ENCODE peak calls at places on chromosomes 7 and 10, in eight cellular contexts. W is ovary; P is body of pancreas; Q is CD8-positive, alpha-beta T cell; O is dorsolateral prefrontal cortex; M is HL-60; J is IMR-90; B is tibial nerve. D is an unnamed sample.

GRCh38 chr10:132452651-132453469 is 55.9 kb downstream of the PWWP2B start:
- DNase-seq in W (peak), P (peak), Q (peak), O (no peak), M (peak), J (peak), B (peak), D (peak)

GRCh38 chr7:127587663-127588018 is 570 bp upstream of the ARF5 start:
- DNase-seq in W (peak), P (peak), Q (no peak), O (no peak), M (no peak), J (no peak), B (no peak), D (no peak)

GRCh38 chr7:151139071-151139521 is 28.4 kb downstream of the GBX1 start:
- DNase-seq in W (no peak), P (no peak), Q (no peak), O (peak), M (no peak), J (no peak), B (no peak), D (no peak)

GRCh38 chr10:44067432-44067831 is 317.5 kb downstream of the CXCL12 start:
- DNase-seq in W (no peak), P (no peak), Q (no peak), O (no peak), M (no peak), J (no peak), B (no peak), D (no peak)

GRCh38 chr10:93600861-93601773 is at the start of gene RBP4:
- DNase-seq in W (peak), P (peak), Q (no peak), O (no peak), M (no peak), J (peak), B (no peak), D (peak)

GRCh38 chr7:77428777-77429231 is 12.7 kb upstream of the GSAP start:
- DNase-seq in W (no peak), P (peak), Q (peak), O (no peak), M (peak), J (no peak), B (no peak), D (no peak)

GRCh38 chr7:54394877-54395276 is 147.3 kb upstream of the VSTM2A start:
- DNase-seq in W (no peak), P (no peak), Q (no peak), O (no peak), M (no peak), J (no peak), B (no peak), D (no peak)

GRCh38 chr7:128863433-128863989 is 855 bp downstream of the ATP6V1F start:
- DNase-seq in W (no peak), P (peak), Q (no peak), O (no peak), M (peak), J (peak), B (no peak), D (peak)

GRCh38 chr10:48309711-48310226 is 3.3 kb downstream of the MAPK8 start:
- DNase-seq in W (no peak), P (no peak), Q (no peak), O (no peak), M (no peak), J (peak), B (no peak), D (peak)

GRCh38 chr10:90862908-90863514 is 5.2 kb upstream of the HTR7 start:
- DNase-seq in W (no peak), P (no peak), Q (no peak), O (no peak), M (no peak), J (peak), B (no peak), D (peak)

GRCh38 chr10:79995979-79996629 is 47.2 kb upstream of the SFTPD start:
- DNase-seq in W (no peak), P (peak), Q (no peak), O (no peak), M (no peak), J (no peak), B (no peak), D (no peak)

GRCh38 chr10:69358148-69358795 is 58.4 kb downstream of the TACR2 start:
- DNase-seq in W (no peak), P (no peak), Q (no peak), O (no peak), M (no peak), J (no peak), B (no peak), D (no peak)

GRCh38 chr7:105677803-105678583 is 96.7 kb upstream of the EFCAB10 start:
- DNase-seq in W (no peak), P (peak), Q (peak), O (no peak), M (peak), J (no peak), B (no peak), D (no peak)

GRCh38 chr10:78000956-78001472 is 28.3 kb downstream of the POLR3A start:
- DNase-seq in W (no peak), P (no peak), Q (no peak), O (no peak), M (no peak), J (no peak), B (no peak), D (no peak)

GRCh38 chr7:2399848-2400587 is 3.4 kb upstream of the CHST12 start:
- DNase-seq in W (peak), P (peak), Q (no peak), O (no peak), M (peak), J (peak), B (peak), D (peak)

GRCh38 chr7:107969856-107970255 is 33.1 kb downstream of the LAMB1 start:
- DNase-seq in W (no peak), P (no peak), Q (no peak), O (no peak), M (no peak), J (no peak), B (no peak), D (no peak)

GRCh38 chr10:60913091-60913490 is 30.9 kb downstream of the RHOBTB1 start:
- DNase-seq in W (no peak), P (no peak), Q (no peak), O (no peak), M (no peak), J (no peak), B (no peak), D (no peak)

GRCh38 chr7:27191716-27192545 is 6.9 kb upstream of the HOXA11 start:
- DNase-seq in W (no peak), P (no peak), Q (no peak), O (no peak), M (no peak), J (no peak), B (peak), D (no peak)

GRCh38 chr7:169854-170172 is 22.6 kb upstream of the FAM20C start:
- DNase-seq in W (no peak), P (no peak), Q (no peak), O (no peak), M (no peak), J (no peak), B (no peak), D (no peak)

GRCh38 chr10:43110318-43111071 is 27.8 kb upstream of the CSGALNACT2 start:
- DNase-seq in W (peak), P (peak), Q (no peak), O (no peak), M (peak), J (peak), B (no peak), D (peak)

GRCh38 chr7:144006029-144006428 is 5.9 kb downstream of the OR6B1 start:
- DNase-seq in W (no peak), P (no peak), Q (no peak), O (no peak), M (no peak), J (no peak), B (no peak), D (no peak)

GRCh38 chr7:143477501-143478150 is at the start of gene TAS2R41:
- DNase-seq in W (no peak), P (no peak), Q (no peak), O (no peak), M (no peak), J (no peak), B (no peak), D (no peak)

GRCh38 chr10:46255696-46256355 is 31.0 kb upstream of the ANTXRL start:
- DNase-seq in W (no peak), P (peak), Q (no peak), O (no peak), M (peak), J (peak), B (peak), D (peak)

GRCh38 chr7:32244806-32245345 is 174.7 kb upstream of the PDE1C start:
- DNase-seq in W (no peak), P (no peak), Q (no peak), O (no peak), M (no peak), J (no peak), B (no peak), D (no peak)

GRCh38 chr10:74969093-74969492 is 142.4 kb upstream of the SAMD8 start:
- DNase-seq in W (no peak), P (no peak), Q (no peak), O (no peak), M (no peak), J (no peak), B (no peak), D (no peak)
- H3K4me3 ChIP-seq in W (no peak), P (no peak), Q (no peak), O (no peak), M (no peak), J (no peak), B (no peak), D (no peak)

GRCh38 chr10:108544500-108545120 is 1378.7 kb downstream of the XPNPEP1 start:
- DNase-seq in W (peak), P (peak), Q (peak), O (peak), M (peak), J (peak), B (peak), D (peak)
- TF ChIP-seq CTCF in W (no peak), P (peak), Q (no peak), O (peak), M (peak), J (peak), B (peak), D (peak)

DNA sequence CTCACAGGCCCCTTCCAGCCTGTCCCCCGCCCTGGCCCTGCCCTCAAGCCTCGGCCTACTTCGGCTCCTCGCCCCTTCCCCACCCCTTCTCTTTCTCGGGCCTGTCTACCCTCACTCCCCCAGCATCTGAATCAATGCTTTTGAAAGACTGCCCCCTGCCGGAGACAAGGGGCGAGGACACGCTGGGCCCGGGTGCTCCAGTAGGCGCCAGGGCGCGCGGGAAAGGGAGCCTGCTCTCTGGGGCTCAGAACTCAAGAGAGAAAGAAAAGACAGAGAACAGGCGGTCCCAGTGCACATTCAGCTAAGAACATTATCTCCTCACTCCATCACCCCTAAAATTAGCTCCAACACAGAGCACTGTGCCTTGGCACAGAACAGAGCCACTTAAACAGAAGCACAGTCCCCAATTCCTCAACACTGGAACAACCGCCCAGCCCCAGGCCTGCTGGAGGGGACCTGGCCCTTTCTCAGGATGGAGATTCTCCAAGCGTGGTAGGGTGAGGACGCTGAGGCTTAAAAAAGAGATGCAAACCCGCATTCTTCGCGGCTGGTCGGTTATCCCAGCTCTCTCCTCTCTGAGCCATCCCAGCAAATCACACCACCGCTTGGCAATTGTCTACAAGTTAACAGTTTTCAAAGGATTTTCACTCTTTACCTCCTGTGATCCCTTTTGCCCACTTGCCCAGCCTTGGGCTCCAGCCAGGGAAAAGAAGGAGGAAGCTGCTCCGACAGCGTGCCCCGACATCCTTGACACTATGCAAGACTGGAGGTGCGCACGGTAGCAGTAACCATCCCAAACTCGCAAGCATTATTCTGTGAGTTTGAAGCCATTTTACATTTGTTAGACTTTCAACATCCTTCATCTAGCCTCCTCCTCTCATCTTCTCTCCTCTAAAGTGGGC is 2.1 kb downstream of the GIGYF1 start:
- DNase-seq in W (peak), P (peak), Q (peak), O (no peak), M (peak), J (peak), B (peak), D (peak)
- H3K4me3 ChIP-seq in W (peak), P (no peak), Q (peak), O (peak), M (peak), J (peak), B (peak), D (peak)

DNA sequence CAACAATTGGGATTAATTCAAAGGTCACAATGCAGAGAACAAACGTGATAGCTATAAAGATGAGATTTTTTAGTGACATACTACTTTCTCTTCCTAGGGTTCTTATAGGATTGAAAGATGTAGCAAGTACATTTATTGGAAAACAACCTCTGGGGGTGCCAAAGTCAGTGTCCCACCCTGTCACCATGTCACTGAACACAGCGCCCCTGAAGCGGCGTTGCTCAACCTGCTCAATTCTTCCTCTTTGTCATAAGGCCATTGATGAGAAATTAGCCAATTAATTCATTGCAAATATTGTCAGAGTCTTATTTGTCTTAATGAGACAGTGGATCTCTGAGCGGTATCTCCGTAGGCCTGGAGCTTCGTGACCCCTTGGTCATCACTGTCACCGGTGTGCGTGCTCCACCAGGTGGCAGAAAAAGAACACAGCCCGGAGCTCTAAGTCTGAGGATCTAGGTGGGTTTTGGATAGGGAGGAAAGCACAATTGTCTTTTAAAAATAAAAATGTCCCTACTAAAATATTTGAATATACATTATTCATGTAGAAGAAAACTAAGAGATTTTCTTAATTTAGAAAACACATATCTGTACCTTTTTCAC is 362.6 kb downstream of the PAXIP1 start:
- DNase-seq in W (no peak), P (no peak), Q (no peak), O (peak), M (no peak), J (no peak), B (no peak), D (no peak)
- TF ChIP-seq CTCF in W (no peak), P (no peak), Q (no peak), O (peak), M (no peak), J (no peak), B (no peak), D (no peak)

GRCh38 chr10:68333452-68333851 is 724 bp upstream of the PBLD start:
- DNase-seq in W (no peak), P (no peak), Q (no peak), O (no peak), M (no peak), J (no peak), B (no peak), D (no peak)

GRCh38 chr10:68334672-68335467 is 2.1 kb upstream of the PBLD start:
- DNase-seq in W (no peak), P (no peak), Q (no peak), O (no peak), M (no peak), J (no peak), B (no peak), D (no peak)

GRCh38 chr10:68333905-68334431 is 1.2 kb upstream of the PBLD start:
- DNase-seq in W (no peak), P (no peak), Q (no peak), O (no peak), M (no peak), J (no peak), B (no peak), D (no peak)

GRCh38 chr10:68340358-68341080 is 7.8 kb upstream of the PBLD start:
- DNase-seq in W (no peak), P (no peak), Q (no peak), O (no peak), M (no peak), J (no peak), B (no peak), D (no peak)

DNA sequence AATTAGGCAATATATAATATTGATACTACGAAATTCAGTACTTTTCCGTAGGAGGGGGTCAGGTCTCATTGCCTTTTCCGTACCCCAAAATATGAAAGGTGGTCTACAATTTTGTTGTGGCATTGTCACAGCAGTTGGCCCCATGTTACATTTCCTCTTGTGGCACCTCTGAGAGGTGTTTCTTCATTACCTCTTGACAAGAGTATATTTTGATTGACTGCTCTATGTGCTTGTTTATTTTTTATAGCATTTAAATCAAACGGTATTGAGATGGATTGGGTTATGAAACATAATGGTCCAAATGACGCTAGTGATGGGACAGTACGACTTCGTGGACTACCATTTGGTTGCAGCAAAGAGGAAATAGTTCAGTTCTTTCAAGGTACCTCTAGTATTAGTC is 4.2 kb upstream of the PBLD start:
- DNase-seq in W (no peak), P (no peak), Q (no peak), O (no peak), M (no peak), J (no peak), B (no peak), D (no peak)
- H3K4me3 ChIP-seq in W (no peak), P (no peak), Q (no peak), O (peak), M (no peak), J (no peak), B (no peak), D (no peak)

D was measured in foreskin fibroblast.